ENCODE peak calls at places on chromosomes 12 and 14, in six cellular contexts. K, U, R, I, W and L are unnamed samples.

GRCh38 chr14:50038398-50039119 is 77.8 kb downstream of the VCPKMT start:
- DNase-seq in K (no peak), U (no peak), R (no peak), I (peak; percentile 50), W (no peak), L (no peak)

GRCh38 chr14:51396222-51396815 is 156.3 kb downstream of the TMX1 start:
- DNase-seq in K (no peak), U (no peak), R (peak; percentile 46), I (no peak), W (no peak), L (no peak)

GRCh38 chr14:60878121-60878520 is 102.8 kb downstream of the TRMT5 start:
- DNase-seq in K (no peak), U (no peak), R (no peak), I (no peak), W (no peak), L (no peak)

GRCh38 chr12:75910452-75910722 is 121.2 kb downstream of the PHLDA1 start:
- DNase-seq in K (no peak), U (no peak), R (no peak), I (no peak), W (no peak), L (no peak)

GRCh38 chr14:91545946-91546716 is 36.0 kb upstream of the PPP4R3A start:
- DNase-seq in K (no peak), U (peak; percentile 3), R (no peak), I (no peak), W (no peak), L (no peak)

GRCh38 chr12:113416091-113416754 is 6.0 kb upstream of the SDSL start:
- DNase-seq in K (no peak), U (no peak), R (no peak), I (no peak), W (no peak), L (no peak)

GRCh38 chr14:56760164-56760914 is 49.9 kb downstream of the OTX2 start:
- DNase-seq in K (no peak), U (no peak), R (no peak), I (no peak), W (no peak), L (no peak)

GRCh38 chr14:55220230-55220629 is 28.8 kb upstream of the DLGAP5 start:
- DNase-seq in K (no peak), U (no peak), R (no peak), I (no peak), W (no peak), L (no peak)

GRCh38 chr12:51359851-51360250 is 13.4 kb upstream of the CELA1 start:
- DNase-seq in K (no peak), U (no peak), R (no peak), I (no peak), W (no peak), L (no peak)

GRCh38 chr12:106919910-106920544 is 35.7 kb upstream of the TMEM263 start:
- DNase-seq in K (no peak), U (peak; percentile 56), R (no peak), I (peak; percentile 64), W (no peak), L (no peak)

GRCh38 chr14:35740215-35740614 is 68.9 kb downstream of the RALGAPA1 start:
- DNase-seq in K (no peak), U (no peak), R (no peak), I (no peak), W (no peak), L (no peak)